ENCODE peak calls at places on chromosome 16, in four cellular contexts. A is A549, T is HS-27A, B is lower leg skin. Y is an unnamed sample.

GRCh38 chr16:47073223-47074155 is 70.3 kb downstream of the NETO2 start:
- DNase-seq in B (no peak), A (no peak), T (no peak), Y (no peak)

GRCh38 chr16:9364721-9365693 is 273.6 kb downstream of the HAPSTR1 start:
- DNase-seq in B (peak; percentile 97), T (no peak), A (no peak), Y (no peak)

GRCh38 chr16:48124266-48124665 is 31.5 kb downstream of the ABCC12 start:
- DNase-seq in B (no peak), A (no peak), T (no peak), Y (no peak)

GRCh38 chr16:80460988-80461387 is 79.8 kb upstream of the DYNLRB2 start:
- DNase-seq in A (no peak), B (no peak), T (no peak), Y (no peak)

GRCh38 chr16:77946834-77947233 is 75.5 kb upstream of the CLEC3A start:
- DNase-seq in T (no peak), A (no peak), B (no peak), Y (peak; percentile 40)

GRCh38 chr16:15483857-15484256 is 49.5 kb downstream of the BMERB1 start:
- DNase-seq in T (no peak), A (no peak), B (no peak), Y (no peak)

GRCh38 chr16:83215417-83216001 is 588.7 kb downstream of the CDH13 start:
- DNase-seq in A (peak; percentile 23), B (no peak), T (peak; percentile 23), Y (peak; percentile 37)

GRCh38 chr16:55478827-55479559 is at the start of gene MMP2:
- DNase-seq in B (peak; percentile 96), T (no peak), A (no peak), Y (peak; percentile 38)

GRCh38 chr16:3755249-3755648 is 37.9 kb upstream of the TRAP1 start:
- DNase-seq in T (no peak), A (no peak), B (no peak), Y (no peak)

GRCh38 chr16:27355610-27356009 is 41.8 kb downstream of the IL4R start:
- DNase-seq in B (peak; percentile 90), T (no peak), A (no peak), Y (peak; percentile 33)

GRCh38 chr16:69566437-69567030 is 768 bp downstream of the NFAT5 start:
- DNase-seq in A (peak; percentile 49), B (peak; percentile 89), T (peak; percentile 67), Y (peak; percentile 27)

GRCh38 chr16:29148867-29149272 is 164.0 kb downstream of the LAT start:
- DNase-seq in A (no peak), T (no peak), B (no peak), Y (no peak)

GRCh38 chr16:8620535-8620934 is 963 bp upstream of the METTL22 start:
- DNase-seq in B (no peak), T (no peak), A (no peak), Y (no peak)

GRCh38 chr16:23368469-23368868 is 66.4 kb downstream of the SCNN1B start:
- DNase-seq in T (no peak), A (no peak), B (no peak), Y (no peak)

GRCh38 chr16:56518435-56518834 is 1.4 kb downstream of the BBS2 start:
- DNase-seq in A (no peak), B (no peak), T (no peak), Y (no peak)

GRCh38 chr16:58584831-58585505 is 44.7 kb downstream of the CNOT1 start:
- DNase-seq in A (no peak), T (no peak), B (no peak), Y (no peak)

GRCh38 chr16:29825145-29826044 is 5.1 kb downstream of the MVP start:
- DNase-seq in T (no peak), A (peak; percentile 78), B (no peak), Y (no peak)

GRCh38 chr16:17359778-17360177 is 111.0 kb downstream of the XYLT1 start:
- DNase-seq in T (no peak), A (no peak), B (no peak), Y (no peak)

GRCh38 chr16:27470567-27471431 is 68.8 kb downstream of the IL21R start:
- DNase-seq in T (no peak), B (no peak), A (no peak), Y (peak; percentile 63)

GRCh38 chr16:66127459-66128362 is 238.8 kb upstream of the CDH5 start:
- DNase-seq in B (peak; percentile 89), A (no peak), T (no peak), Y (no peak)

GRCh38 chr16:66682271-66682670 is 14.3 kb downstream of the CMTM4 start:
- DNase-seq in A (no peak), B (no peak), T (no peak), Y (no peak)

GRCh38 chr16:67928561-67929364 is 2.9 kb downstream of the CTRL start:
- DNase-seq in A (peak; percentile 91), B (peak; percentile 92), T (no peak), Y (peak; percentile 84)

GRCh38 chr16:67291461-67291860 is 12.1 kb downstream of the PLEKHG4 start:
- DNase-seq in T (no peak), A (no peak), B (no peak), Y (no peak)

GRCh38 chr16:22184615-22184968 is 21.5 kb upstream of the EEF2K start:
- DNase-seq in B (no peak), A (no peak), T (no peak), Y (peak; percentile 8)

GRCh38 chr16:10688291-10688690 is 6.4 kb downstream of the TEKT5 start:
- DNase-seq in A (no peak), T (no peak), B (no peak), Y (peak; percentile 54)

GRCh38 chr16:54075446-54075845 is 211.1 kb downstream of the IRX3 start:
- DNase-seq in B (no peak), T (no peak), A (no peak), Y (no peak)

GRCh38 chr16:30615358-30616076 is 5.3 kb upstream of the ZNF689 start:
- DNase-seq in T (no peak), A (peak; percentile 80), B (no peak), Y (peak; percentile 40)

GRCh38 chr16:84650062-84650991 is 2.0 kb downstream of the KLHL36 start:
- DNase-seq in B (no peak), A (peak; percentile 60), T (no peak), Y (peak; percentile 83)

GRCh38 chr16:30948956-30949654 is at the start of gene ORAI3:
- DNase-seq in T (no peak), A (peak; percentile 53), B (peak; percentile 96), Y (peak; percentile 96)

GRCh38 chr16:75372236-75372856 is 61.0 kb downstream of the CFDP1 start:
- DNase-seq in B (no peak), A (no peak), T (no peak), Y (no peak)

GRCh38 chr16:918068-918467 is 52.7 kb downstream of the LMF1 start:
- DNase-seq in T (no peak), A (no peak), B (no peak), Y (peak; percentile 54)

GRCh38 chr16:10619271-10619849 is 39.0 kb upstream of the EMP2 start:
- DNase-seq in B (peak; percentile 89), A (no peak), T (no peak), Y (no peak)

GRCh38 chr16:66961065-66961744 is at the start of gene CES3:
- DNase-seq in A (peak; percentile 80), B (no peak), T (peak; percentile 40), Y (peak; percentile 62)

GRCh38 chr16:74521691-74522090 is 85.2 kb downstream of the GLG1 start:
- DNase-seq in B (no peak), A (no peak), T (no peak), Y (no peak)

GRCh38 chr16:24493859-24494258 is 45.5 kb upstream of the RBBP6 start:
- DNase-seq in A (no peak), T (no peak), B (no peak), Y (peak; percentile 74)